ENCODE peak calls at places on chromosomes 12 and 14, in seven cellular contexts. N, C, Z, O, T, X and P are unnamed samples.

GRCh38 chr14:24366664-24367505 is 1.1 kb upstream of the NFATC4 start:
- DNase-seq in O (peak; percentile 100), T (peak; percentile 97), X (peak; percentile 95), C (peak; percentile 46), N (peak; percentile 89), Z (peak; percentile 89), P (peak; percentile 99)

GRCh38 chr12:10243803-10244520 is 31.3 kb downstream of the GABARAPL1 start:
- DNase-seq in X (no peak), C (peak; percentile 36), Z (no peak), O (no peak), T (no peak), N (no peak), P (no peak)

GRCh38 chr12:18368594-18368993 is 107.3 kb downstream of the PIK3C2G start:
- DNase-seq in T (no peak), O (no peak), Z (no peak), N (no peak), C (no peak), X (no peak), P (no peak)

GRCh38 chr12:130832561-130833209 is 6.4 kb downstream of the STX2 start:
- DNase-seq in Z (no peak), N (no peak), O (no peak), C (no peak), T (no peak), X (peak; percentile 83), P (no peak)

GRCh38 chr12:20740972-20741371 is 45.8 kb downstream of the SLCO1C1 start:
- DNase-seq in T (no peak), O (no peak), C (no peak), Z (no peak), N (no peak), X (no peak), P (no peak)

GRCh38 chr14:38860530-38860929 is 242.5 kb downstream of the SEC23A start:
- DNase-seq in X (no peak), T (no peak), C (no peak), Z (no peak), N (no peak), O (no peak), P (no peak)

GRCh38 chr14:50051106-50051505 is 65.3 kb downstream of the VCPKMT start:
- DNase-seq in C (no peak), T (no peak), Z (no peak), N (no peak), X (no peak), O (no peak), P (no peak)

GRCh38 chr14:100442036-100442435 is 118.9 kb downstream of the SLC25A47 start:
- DNase-seq in C (no peak), T (no peak), N (no peak), O (no peak), Z (no peak), X (no peak), P (no peak)

GRCh38 chr12:57769594-57769993 is 2.3 kb downstream of the METTL1 start:
- DNase-seq in C (no peak), T (no peak), O (no peak), N (no peak), X (no peak), Z (no peak), P (no peak)

GRCh38 chr12:25833657-25834056 is 124.8 kb upstream of the RASSF8 start:
- DNase-seq in X (peak; percentile 36), N (no peak), O (no peak), C (no peak), Z (no peak), T (no peak), P (no peak)

GRCh38 chr12:114636723-114637480 is 47.1 kb downstream of the TBX3 start:
- DNase-seq in Z (no peak), X (peak; percentile 26), C (no peak), N (no peak), O (no peak), T (peak; percentile 72), P (no peak)

GRCh38 chr14:34931206-34931605 is 51.6 kb upstream of the SRP54 start:
- DNase-seq in O (no peak), C (no peak), Z (no peak), T (peak; percentile 8), N (no peak), X (peak; percentile 22), P (no peak)

GRCh38 chr12:5139751-5140150 is 96.1 kb downstream of the KCNA5 start:
- DNase-seq in X (no peak), C (no peak), N (no peak), O (no peak), T (peak; percentile 43), Z (no peak), P (no peak)

GRCh38 chr12:67305544-67305943 is 36.4 kb downstream of the CAND1 start:
- DNase-seq in O (no peak), C (no peak), N (no peak), X (no peak), T (no peak), Z (no peak), P (no peak)
- TF ChIP-seq CTCF in O (no peak), C (no peak), N (no peak), X (no peak), T (no peak), Z (no peak), P (no peak)

GRCh38 chr14:41423503-41423902 is 183.2 kb upstream of the LRFN5 start:
- DNase-seq in X (no peak), N (no peak), C (no peak), O (no peak), Z (no peak), T (no peak), P (no peak)

GRCh38 chr14:41418851-41419250 is 187.8 kb upstream of the LRFN5 start:
- DNase-seq in O (no peak), X (no peak), C (no peak), N (no peak), Z (no peak), T (peak; percentile 32), P (no peak)

DNA sequence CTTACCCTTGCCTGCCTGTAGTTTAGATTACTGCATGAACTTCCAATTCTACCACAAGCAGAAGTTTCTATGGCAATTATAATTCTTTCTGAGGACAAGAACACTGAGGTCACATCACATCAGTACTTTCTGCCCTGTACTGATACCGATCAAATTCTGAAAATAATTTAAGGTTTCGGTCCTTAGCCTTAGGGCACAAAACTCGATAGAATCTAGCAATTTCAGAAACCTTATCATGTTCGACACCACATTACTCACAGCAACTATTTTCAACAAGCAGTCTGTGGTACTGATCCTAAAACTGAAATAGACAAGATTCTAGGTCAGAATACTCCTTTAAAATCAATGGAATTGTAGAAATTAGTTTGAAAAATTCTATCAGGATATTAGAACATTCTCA is 187.0 kb upstream of the LRFN5 start:
- DNase-seq in O (no peak), C (no peak), N (no peak), X (no peak), T (no peak), Z (no peak), P (no peak)
- TF ChIP-seq CTCF in O (no peak), C (no peak), N (no peak), X (no peak), T (no peak), Z (no peak), P (no peak)

GRCh38 chr12:120774169-120774916 is 48.7 kb downstream of the ACADS start:
- DNase-seq in Z (no peak), C (no peak), T (no peak), O (no peak), N (no peak), X (no peak), P (no peak)

GRCh38 chr12:120771097-120771496 is 45.5 kb downstream of the ACADS start:
- DNase-seq in T (no peak), C (no peak), X (no peak), O (no peak), Z (peak; percentile 28), N (no peak), P (no peak)

DNA sequence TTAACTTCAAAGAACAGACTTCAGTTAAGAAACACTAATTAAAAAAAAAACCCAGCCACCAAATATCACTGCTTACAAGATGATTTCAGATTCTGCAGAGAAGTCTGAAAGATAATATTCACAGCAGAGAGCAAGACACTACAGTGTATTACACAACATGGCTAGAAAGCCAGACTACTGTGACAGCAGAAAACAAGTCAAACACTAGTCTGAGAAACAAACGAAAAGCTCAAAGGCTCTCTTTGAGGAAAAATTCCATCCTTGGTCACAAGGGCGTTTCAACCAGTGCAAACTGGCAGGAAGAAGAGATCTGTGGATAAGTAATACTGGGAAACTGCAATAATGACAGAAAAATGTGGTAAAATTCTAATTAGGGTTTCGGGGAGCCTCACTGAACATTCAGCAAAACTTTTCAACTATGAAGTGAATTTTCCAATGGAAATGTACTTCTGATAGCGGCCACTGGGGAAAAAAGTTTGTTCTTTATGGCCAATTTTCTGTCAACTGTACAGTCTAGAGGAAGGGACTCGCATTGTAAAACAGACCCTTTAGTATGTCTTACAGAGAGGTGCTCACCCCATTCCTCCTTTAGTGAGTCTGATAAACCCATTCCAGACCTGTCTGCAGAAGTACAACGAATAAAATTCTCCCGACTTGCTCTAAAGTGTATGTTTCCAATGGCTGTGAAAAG is 50.4 kb downstream of the ACADS start:
- DNase-seq in Z (no peak), T (no peak), O (no peak), N (no peak), C (no peak), X (no peak), P (no peak)
- TF ChIP-seq CTCF in Z (peak; percentile 28), T (peak; percentile 31), O (no peak), N (peak; percentile 16), C (no peak), X (no peak), P (peak; percentile 24)

GRCh38 chr12:29322157-29322556 is 58.8 kb downstream of the ERGIC2 start:
- DNase-seq in N (no peak), C (no peak), T (no peak), Z (no peak), X (no peak), O (no peak), P (no peak)

GRCh38 chr12:29316772-29317171 is 64.2 kb downstream of the ERGIC2 start:
- DNase-seq in N (no peak), O (no peak), C (no peak), X (peak; percentile 30), Z (no peak), T (peak; percentile 52), P (no peak)

GRCh38 chr12:29314421-29314820 is 66.6 kb downstream of the ERGIC2 start:
- DNase-seq in N (no peak), O (no peak), Z (no peak), C (no peak), X (no peak), T (no peak), P (no peak)

GRCh38 chr12:29320295-29321090 is 60.5 kb downstream of the ERGIC2 start:
- DNase-seq in T (no peak), Z (no peak), C (no peak), O (no peak), N (peak; percentile 78), X (peak; percentile 88), P (no peak)

DNA sequence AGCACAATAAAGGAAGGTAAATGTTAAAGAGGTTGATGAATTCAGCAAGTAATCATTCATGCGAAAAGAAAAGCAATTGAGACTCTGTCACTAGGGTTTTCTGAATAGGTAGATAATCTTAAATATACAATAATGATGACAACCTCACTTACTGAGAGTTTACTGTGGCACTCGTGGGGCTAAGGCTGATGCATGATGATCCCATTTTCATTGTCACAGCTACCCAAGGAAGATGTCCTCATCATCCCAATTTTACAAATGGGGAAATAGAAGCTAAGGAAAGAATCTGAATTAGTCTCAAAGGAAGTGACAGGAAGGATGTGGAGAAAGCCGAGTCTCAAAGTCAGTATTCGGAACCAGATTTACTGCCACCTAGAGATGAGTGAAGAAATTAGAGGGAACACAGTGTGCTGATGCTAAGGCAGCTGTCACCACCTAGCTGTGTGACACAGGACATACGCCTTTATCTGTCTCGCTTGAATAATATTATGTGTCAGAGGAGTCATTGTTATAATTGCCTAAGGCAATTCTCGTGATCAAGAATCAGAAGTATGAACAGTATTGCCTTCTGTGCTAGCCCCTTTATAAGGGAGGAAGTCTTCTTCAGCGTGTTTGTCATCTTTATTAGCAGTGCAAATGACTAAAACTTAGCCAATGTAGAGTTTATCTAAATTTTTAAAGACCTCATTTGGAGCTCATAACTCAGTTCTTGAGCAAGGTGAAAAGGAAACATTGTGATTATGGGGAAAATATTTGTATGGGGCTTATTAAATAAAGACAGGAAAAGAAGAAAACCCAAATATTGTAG is 63.2 kb downstream of the ERGIC2 start:
- DNase-seq in Z (peak; percentile 9), O (no peak), C (peak; percentile 37), T (peak; percentile 79), N (no peak), X (peak; percentile 76), P (no peak)
- TF ChIP-seq CTCF in Z (peak; percentile 53), O (no peak), C (peak; percentile 83), T (peak; percentile 88), N (peak; percentile 54), X (peak; percentile 66), P (peak; percentile 96)